ENCODE peak calls at places on chromosomes 6 and 20, in seven cellular contexts. D is heart right ventricle; Y is CD4-positive, alpha-beta memory T cell; E is psoas muscle; B is AG04450; H is dorsolateral prefrontal cortex; U is kidney. L is an unnamed sample.

GRCh38 chr6:62236784-62237183 is 49.2 kb downstream of the KHDRBS2 start:
- DNase-seq in E (no peak), U (no peak), Y (no peak), B (no peak), D (no peak), H (no peak), L (no peak)

GRCh38 chr6:7424967-7425807 is 35.6 kb downstream of the RIOK1 start:
- DNase-seq in B (no peak), U (no peak), D (peak; percentile 25), Y (no peak), E (no peak), H (no peak), L (peak; percentile 35)

GRCh38 chr6:119148825-119149525 is 70.5 kb upstream of the FAM184A start:
- DNase-seq in B (no peak), H (no peak), E (no peak), U (no peak), Y (no peak), D (no peak), L (peak; percentile 32)

GRCh38 chr20:43916073-43916874 is 1.6 kb downstream of the TOX2 start:
- DNase-seq in U (no peak), Y (no peak), D (no peak), B (no peak), H (no peak), E (no peak), L (no peak)

GRCh38 chr6:30682181-30683117 is 4.0 kb downstream of the PPP1R18 start:
- DNase-seq in E (peak; percentile 89), U (peak; percentile 94), Y (peak; percentile 89), B (no peak), H (no peak), D (peak; percentile 87), L (no peak)

GRCh38 chr6:4640139-4640538 is 136.1 kb upstream of the CDYL start:
- DNase-seq in U (no peak), D (no peak), H (no peak), Y (no peak), E (no peak), B (peak; percentile 27), L (no peak)

GRCh38 chr20:15654208-15654649 is 919.0 kb downstream of the KIF16B start:
- DNase-seq in B (no peak), H (no peak), U (no peak), E (no peak), Y (no peak), D (peak; percentile 14), L (no peak)

GRCh38 chr6:70131528-70131927 is 171.4 kb downstream of the COL9A1 start:
- DNase-seq in E (no peak), U (no peak), D (no peak), B (no peak), H (no peak), Y (no peak), L (no peak)

GRCh38 chr6:111012143-111012452 is 30.3 kb downstream of the RPF2 start:
- DNase-seq in U (no peak), E (no peak), H (no peak), D (no peak), B (no peak), Y (no peak), L (no peak)

GRCh38 chr20:35146299-35146921 is 726 bp downstream of the EDEM2 start:
- DNase-seq in E (no peak), B (no peak), D (no peak), Y (no peak), U (peak; percentile 77), H (no peak), L (no peak)

GRCh38 chr20:39691151-39691862 is 729.2 kb downstream of the DHX35 start:
- DNase-seq in B (no peak), D (no peak), E (no peak), H (no peak), U (no peak), Y (no peak), L (no peak)
- H3K4me3 ChIP-seq in B (no peak overlapping the region), D (no peak overlapping the region), E (no peak overlapping the region), H (no peak overlapping the region), U (no peak overlapping the region), Y (no peak overlapping the region), L (no peak overlapping the region)

GRCh38 chr6:155106456-155107107 is 111.5 kb downstream of the TIAM2 start:
- DNase-seq in E (no peak), H (no peak), D (no peak), B (no peak), Y (no peak), U (no peak), L (no peak)
- H3K4me3 ChIP-seq in E (peak overlapping the region; percentile 63), H (no peak overlapping the region), D (no peak overlapping the region), B (no peak overlapping the region), Y (no peak overlapping the region), U (no peak overlapping the region), L (no peak overlapping the region)

GRCh38 chr6:71248866-71249265 is 39.7 kb upstream of the OGFRL1 start:
- DNase-seq in B (no peak), U (no peak), D (no peak), Y (no peak), H (no peak), E (no peak), L (no peak)
- H3K4me3 ChIP-seq in B (no peak overlapping the region), U (no peak overlapping the region), D (no peak overlapping the region), Y (no peak overlapping the region), H (no peak overlapping the region), E (no peak overlapping the region), L (no peak overlapping the region)

GRCh38 chr6:157983439-157984119 is 1.9 kb downstream of the SYNJ2 start:
- DNase-seq in D (no peak), H (no peak), B (no peak), E (no peak), Y (no peak), U (no peak), L (no peak)
- H3K4me3 ChIP-seq in D (no peak overlapping the region), H (peak overlapping the region; percentile 86), B (peak overlapping the region; percentile 79), E (no peak overlapping the region), Y (no peak overlapping the region), U (no peak overlapping the region), L (no peak overlapping the region)

DNA sequence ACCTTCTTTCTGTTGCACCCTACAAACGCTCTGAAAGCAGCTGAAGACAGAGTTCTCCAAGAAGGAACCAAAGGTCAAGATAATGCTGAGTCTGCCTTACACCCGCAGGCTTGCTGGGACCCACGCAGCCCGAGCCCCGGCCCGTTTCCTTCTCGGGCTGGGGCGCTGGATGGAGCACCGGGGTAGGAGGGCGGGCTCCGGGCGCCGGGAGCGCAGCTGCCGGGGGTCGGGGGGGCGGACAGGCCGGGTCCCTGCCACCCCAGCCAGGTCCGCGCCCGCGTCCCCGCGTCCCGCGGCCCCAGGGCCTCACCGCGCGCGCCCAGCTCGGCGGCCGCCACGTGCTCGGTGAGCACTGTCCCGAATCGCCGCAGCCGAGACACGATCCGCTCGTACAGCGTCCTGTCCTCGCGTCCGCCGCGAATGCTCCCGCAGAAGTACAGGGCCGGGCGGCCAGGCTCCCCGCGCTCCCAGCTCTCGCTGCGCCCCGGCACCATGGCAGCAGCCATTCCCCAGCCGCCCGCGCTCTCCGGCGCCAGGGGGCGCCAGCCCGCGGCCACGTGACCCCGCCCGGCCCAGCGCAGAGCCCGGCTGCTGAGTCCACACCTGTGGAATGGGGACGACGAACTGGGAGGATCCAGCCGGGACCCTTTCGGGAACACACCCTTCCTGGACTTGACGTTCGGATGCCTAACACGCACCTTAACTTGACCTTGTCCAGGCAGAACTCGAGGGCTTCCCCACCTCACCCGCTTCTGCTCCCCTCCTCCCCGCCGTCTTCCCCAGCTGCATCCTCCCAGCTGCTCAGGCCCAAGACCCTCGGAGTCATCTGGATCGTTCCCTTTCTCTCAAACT is at the start of gene DNPH1:
- DNase-seq in B (no peak), D (peak; percentile 63), H (peak; percentile 66), Y (peak; percentile 79), U (peak; percentile 92), E (peak; percentile 89), L (no peak)
- H3K4me3 ChIP-seq in B (peak within 1 kb of the TSS; percentile 66), D (no peak within 1 kb of the TSS), H (peak within 1 kb of the TSS; percentile 74), Y (peak within 1 kb of the TSS; percentile 11), U (peak within 1 kb of the TSS; percentile 77), E (peak within 1 kb of the TSS; percentile 71), L (peak within 1 kb of the TSS; percentile 48)

GRCh38 chr6:32375739-32376529 is 4.2 kb upstream of the TSBP1 start:
- DNase-seq in H (no peak), D (no peak), E (no peak), Y (no peak), U (no peak), B (no peak), L (no peak)
- H3K4me3 ChIP-seq in H (no peak overlapping the region), D (no peak overlapping the region), E (no peak overlapping the region), Y (no peak overlapping the region), U (no peak overlapping the region), B (no peak overlapping the region), L (no peak overlapping the region)

DNA sequence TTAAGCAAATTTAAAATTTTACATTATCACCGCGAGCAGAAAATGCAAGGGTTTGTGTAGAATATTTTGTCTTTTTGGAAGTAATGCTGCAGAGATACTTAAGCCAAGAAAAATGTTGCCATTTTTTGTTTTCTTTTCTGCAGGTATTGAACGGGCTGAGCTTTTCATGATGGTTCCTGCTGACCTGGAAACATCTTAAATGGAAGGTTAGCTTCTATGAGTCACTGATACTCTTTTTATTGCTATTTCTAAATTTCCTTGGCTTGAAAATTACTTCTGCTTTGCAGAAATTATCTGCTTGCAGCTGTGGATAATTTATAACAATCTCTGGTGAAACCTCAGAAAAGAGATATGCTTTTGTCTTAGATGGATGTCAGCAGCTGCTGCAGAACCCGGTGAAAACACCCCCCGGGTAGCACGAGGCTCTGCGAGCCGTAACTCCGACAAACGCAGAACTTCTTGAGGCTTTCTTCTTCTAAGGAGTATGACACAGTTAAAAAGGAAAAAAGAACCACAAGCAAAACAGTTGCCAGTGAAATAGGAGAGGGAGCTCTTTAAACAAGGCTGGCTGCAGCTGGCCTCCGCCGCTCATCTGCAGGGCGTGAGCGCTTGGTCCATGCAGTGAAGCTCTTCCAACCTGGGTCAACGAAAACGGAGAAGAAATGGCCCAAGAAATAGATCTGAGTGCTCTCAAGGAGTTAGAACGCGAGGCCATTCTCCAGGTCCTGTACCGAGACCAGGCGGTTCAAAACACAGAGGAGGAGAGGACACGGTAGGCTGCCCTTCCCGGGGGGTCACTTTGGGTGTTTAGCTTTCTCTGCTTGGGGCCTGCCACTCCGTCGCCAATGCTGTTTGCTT is 13.0 kb downstream of the SYTL3 start:
- DNase-seq in B (no peak), Y (no peak), U (no peak), H (no peak), D (no peak), E (peak; percentile 64), L (no peak)
- H3K4me3 ChIP-seq in B (no peak overlapping the region), Y (no peak overlapping the region), U (no peak overlapping the region), H (no peak overlapping the region), D (no peak overlapping the region), E (peak overlapping the region; percentile 64), L (no peak overlapping the region)

GRCh38 chr20:56572178-56572577 is 39.1 kb downstream of the FAM209B start:
- DNase-seq in D (no peak), H (no peak), U (peak; percentile 12), B (no peak), E (no peak), Y (no peak), L (no peak)
- H3K4me3 ChIP-seq in D (no peak overlapping the region), H (no peak overlapping the region), U (no peak overlapping the region), B (no peak overlapping the region), E (no peak overlapping the region), Y (no peak overlapping the region), L (no peak overlapping the region)